ENCODE peak calls at places on chromosomes 2 and 18, in ten cellular contexts. B, U, N, Z, J, A, E, T, Q and W are unnamed samples.

GRCh38 chr2:98160574-98160973 is 73.6 kb downstream of the VWA3B start:
- DNase-seq in B (no peak), U (no peak), N (no peak), Z (no peak), J (no peak), A (no peak), E (no peak), T (no peak), Q (no peak), W (no peak)

GRCh38 chr2:119517433-119517832 is 6.8 kb downstream of the SCTR start:
- DNase-seq in B (peak; percentile 54), U (peak; percentile 83), N (peak; percentile 10), Z (no peak), J (peak; percentile 84), A (peak; percentile 54), E (peak; percentile 37), T (no peak), Q (no peak), W (peak; percentile 29)

GRCh38 chr2:15076668-15077067 is 444.2 kb downstream of the LRATD1 start:
- DNase-seq in B (no peak), U (no peak), N (no peak), Z (no peak), J (no peak), A (peak; percentile 52), E (no peak), T (no peak), Q (no peak), W (no peak)

GRCh38 chr18:13234528-13234795 is 15.9 kb downstream of the LDLRAD4 start:
- DNase-seq in B (no peak), U (peak; percentile 24), N (no peak), Z (peak; percentile 57), J (no peak), A (no peak), E (no peak), T (no peak), Q (no peak), W (no peak)

GRCh38 chr2:234840336-234840735 is 111.5 kb upstream of the SH3BP4 start:
- DNase-seq in B (peak; percentile 69), U (no peak), N (peak; percentile 35), Z (no peak), J (no peak), A (no peak), E (peak; percentile 95), T (no peak), Q (no peak), W (peak; percentile 71)

GRCh38 chr18:5728566-5728965 is 166.8 kb downstream of the TMEM200C start:
- DNase-seq in B (no peak), U (no peak), N (no peak), Z (no peak), J (no peak), A (no peak), E (no peak), T (no peak), Q (no peak), W (no peak)

GRCh38 chr18:79911009-79911870 is 40.2 kb downstream of the SLC66A2 start:
- DNase-seq in B (no peak), U (no peak), N (no peak), Z (peak; percentile 65), J (no peak), A (no peak), E (no peak), T (no peak), Q (no peak), W (no peak)

GRCh38 chr2:80499095-80499494 is 194.5 kb upstream of the LRRTM1 start:
- DNase-seq in B (peak; percentile 18), U (no peak), N (no peak), Z (no peak), J (peak; percentile 36), A (no peak), E (no peak), T (no peak), Q (no peak), W (peak; percentile 6)

GRCh38 chr2:69095246-69095645 is 82.3 kb downstream of the ANTXR1 start:
- DNase-seq in B (no peak), U (no peak), N (no peak), Z (no peak), J (no peak), A (no peak), E (no peak), T (no peak), Q (no peak), W (no peak)

GRCh38 chr2:74119912-74120825 is 27.5 kb downstream of the BOLA3 start:
- DNase-seq in B (peak; percentile 78), U (peak; percentile 82), N (peak; percentile 43), Z (peak; percentile 94), J (peak; percentile 80), A (peak; percentile 78), E (peak; percentile 68), T (peak; percentile 90), Q (peak; percentile 54), W (no peak)

GRCh38 chr2:101199153-101199810 is 48.1 kb upstream of the TBC1D8 start:
- DNase-seq in B (no peak), U (no peak), N (no peak), Z (no peak), J (no peak), A (no peak), E (peak; percentile 42), T (no peak), Q (no peak), W (no peak)

GRCh38 chr2:64913357-64913869 is 75.8 kb upstream of the SLC1A4 start:
- DNase-seq in B (peak; percentile 47), U (no peak), N (no peak), Z (no peak), J (peak; percentile 35), A (no peak), E (no peak), T (no peak), Q (no peak), W (peak; percentile 53)

GRCh38 chr2:64914735-64915509 is 74.3 kb upstream of the SLC1A4 start:
- DNase-seq in B (no peak), U (no peak), N (no peak), Z (no peak), J (no peak), A (no peak), E (no peak), T (peak; percentile 79), Q (peak; percentile 96), W (no peak)

GRCh38 chr2:64918220-64918886 is 70.8 kb upstream of the SLC1A4 start:
- DNase-seq in B (no peak), U (no peak), N (no peak), Z (no peak), J (no peak), A (no peak), E (no peak), T (no peak), Q (no peak), W (no peak)

GRCh38 chr2:64914247-64914646 is 75.0 kb upstream of the SLC1A4 start:
- DNase-seq in B (no peak), U (no peak), N (no peak), Z (no peak), J (no peak), A (no peak), E (no peak), T (no peak), Q (no peak), W (no peak)

GRCh38 chr2:64915510-64915900 is 73.7 kb upstream of the SLC1A4 start:
- DNase-seq in B (no peak), U (no peak), N (no peak), Z (no peak), J (no peak), A (no peak), E (no peak), T (no peak), Q (no peak), W (no peak)
- H3K27ac ChIP-seq in B (no peak overlapping the region), U (no peak overlapping the region), N (no peak overlapping the region), Z (peak overlapping the region; percentile 79), J (no peak overlapping the region), A (no peak overlapping the region), E (no peak overlapping the region), T (peak overlapping the region; percentile 30), Q (peak overlapping the region; percentile 81), W (no peak overlapping the region)

GRCh38 chr2:241235859-241236593 is 47.5 kb downstream of the ANO7 start:
- DNase-seq in B (no peak), U (no peak), N (no peak), Z (no peak), J (no peak), A (no peak), E (no peak), T (peak; percentile 50), Q (no peak), W (no peak)
- TF ChIP-seq POLR2AphosphoS5 in B (no peak), U (peak; percentile 41), N (no peak), Z (peak; percentile 54), J (no peak), A (no peak), E (no peak), T (no peak), Q (no peak), W (no peak)

DNA sequence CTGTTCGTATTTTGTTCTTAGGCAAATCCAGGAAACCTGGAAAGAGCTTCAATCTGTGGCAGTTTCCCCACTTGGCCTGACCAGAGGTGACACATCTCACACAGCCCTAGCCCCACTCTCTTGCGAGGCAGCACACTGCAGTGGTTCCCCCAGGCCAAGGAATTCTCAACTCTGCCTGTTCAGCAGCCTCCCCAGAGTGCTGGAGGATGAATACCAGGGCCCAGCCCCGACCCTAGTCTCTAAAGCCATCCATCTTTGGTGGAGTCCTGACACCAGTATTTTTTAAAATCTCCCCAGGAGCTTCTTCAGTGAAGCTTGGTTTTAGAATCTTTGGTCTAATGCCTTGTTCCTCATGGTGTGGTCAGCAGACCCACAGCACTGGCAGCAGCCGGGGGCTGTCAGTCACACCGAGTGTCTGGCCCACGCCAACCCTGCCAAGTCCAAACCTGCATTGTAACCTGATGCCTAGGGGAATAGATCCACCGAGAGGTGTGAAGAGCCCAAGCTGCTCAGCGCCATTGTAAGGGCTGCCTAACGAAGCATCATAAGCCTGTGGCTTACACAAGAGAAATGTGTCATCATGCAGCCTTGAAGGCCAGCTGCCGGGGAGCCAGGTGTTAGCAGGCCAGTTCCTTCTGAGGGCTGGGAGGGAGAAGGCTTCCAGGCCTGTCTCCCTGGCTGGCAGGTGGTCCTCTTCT is 428.7 kb upstream of the ID2 start:
- DNase-seq in B (no peak), U (no peak), N (no peak), Z (no peak), J (no peak), A (no peak), E (no peak), T (no peak), Q (peak; percentile 48), W (no peak)
- H3K27ac ChIP-seq in B (no peak overlapping the region), U (no peak overlapping the region), N (no peak overlapping the region), Z (no peak overlapping the region), J (no peak overlapping the region), A (no peak overlapping the region), E (no peak overlapping the region), T (no peak overlapping the region), Q (no peak overlapping the region), W (no peak overlapping the region)

DNA sequence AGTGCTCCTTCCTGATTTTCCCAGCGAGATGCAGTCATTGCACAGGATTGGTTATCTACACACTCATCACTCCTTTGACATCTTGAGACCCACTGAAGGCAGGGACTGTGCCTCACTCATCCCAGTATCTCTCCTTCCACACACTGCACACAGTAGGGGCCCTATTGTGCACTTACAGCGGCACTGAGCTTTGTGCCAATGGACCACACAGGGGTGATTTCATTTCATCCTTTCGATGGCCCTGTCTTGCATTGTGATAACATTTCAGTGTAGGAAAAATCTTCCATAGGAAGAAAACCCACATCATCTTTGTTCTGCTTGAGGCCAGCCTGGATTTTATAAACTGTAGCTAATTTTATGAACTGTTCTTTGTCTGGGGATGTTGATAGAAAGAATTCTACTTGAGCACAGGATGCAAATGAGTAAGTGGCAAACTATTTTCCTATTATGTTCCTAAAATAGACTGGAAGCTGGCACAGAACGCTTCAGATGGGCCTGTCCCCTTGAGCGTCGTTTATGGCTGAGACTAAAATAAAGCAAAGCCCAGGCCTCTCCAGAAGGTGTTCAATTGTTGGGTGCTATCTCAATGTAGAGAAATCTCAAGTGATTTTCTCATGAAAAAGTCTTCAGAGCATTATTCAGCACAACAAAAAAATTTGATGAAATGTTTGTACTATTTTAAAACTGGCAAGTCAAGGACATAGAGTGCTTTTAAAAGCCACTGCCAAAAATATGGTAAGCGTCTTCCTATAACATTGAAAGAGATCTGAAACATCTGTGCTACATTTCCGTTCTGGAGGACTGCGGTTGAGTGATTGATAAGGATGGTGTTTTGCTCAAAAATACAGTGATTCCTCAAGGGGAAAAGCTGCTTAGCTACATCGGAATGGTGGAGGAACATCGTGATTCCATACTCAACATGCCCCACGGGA is 10.7 kb upstream of the LRRFIP1 start:
- DNase-seq in B (no peak), U (no peak), N (no peak), Z (no peak), J (no peak), A (no peak), E (peak; percentile 91), T (no peak), Q (no peak), W (no peak)
- TF ChIP-seq POLR2AphosphoS5 in B (no peak), U (no peak), N (no peak), Z (no peak), J (no peak), A (no peak), E (peak; percentile 39), T (peak; percentile 78), Q (no peak), W (no peak)